ENCODE peak calls at places on chromosome 5, in eight cellular contexts. One of them, this sample, is unnamed. For H3K27me3, the result is how much of the 10 kb centered on the place peaks cover.

GRCh38 chr5:172616730-172617129 is 24.3 kb upstream of the NEURL1B start:
- DNase-seq in CD4-positive, alpha-beta memory T cell: no peak
- DNase-seq in tibial nerve: no peak
- DNase-seq in brain microvascular endothelial cell: peak
- DNase-seq in BJ: no peak
- DNase-seq in CD8-positive, alpha-beta memory T cell: no peak
- DNase-seq in endothelial cell of umbilical vein: no peak
- DNase-seq in heart right ventricle: peak
- DNase-seq in this sample: no peak

GRCh38 chr5:75412111-75412990 is 75.3 kb downstream of the HMGCR start:
- DNase-seq in CD4-positive, alpha-beta memory T cell: no peak
- DNase-seq in tibial nerve: no peak
- DNase-seq in brain microvascular endothelial cell: no peak
- DNase-seq in BJ: no peak
- DNase-seq in CD8-positive, alpha-beta memory T cell: no peak
- DNase-seq in endothelial cell of umbilical vein: peak
- DNase-seq in heart right ventricle: no peak
- DNase-seq in this sample: peak

GRCh38 chr5:171595801-171596231 is 176.4 kb downstream of the FGF18 start:
- DNase-seq in CD4-positive, alpha-beta memory T cell: no peak
- DNase-seq in tibial nerve: no peak
- DNase-seq in brain microvascular endothelial cell: peak
- DNase-seq in BJ: peak
- DNase-seq in CD8-positive, alpha-beta memory T cell: no peak
- DNase-seq in endothelial cell of umbilical vein: peak
- DNase-seq in heart right ventricle: no peak
- DNase-seq in this sample: no peak

GRCh38 chr5:68086857-68087256 is 128.7 kb upstream of the PIK3R1 start:
- DNase-seq in CD4-positive, alpha-beta memory T cell: no peak
- DNase-seq in tibial nerve: peak
- DNase-seq in brain microvascular endothelial cell: peak
- DNase-seq in BJ: peak
- DNase-seq in CD8-positive, alpha-beta memory T cell: no peak
- DNase-seq in endothelial cell of umbilical vein: peak
- DNase-seq in heart right ventricle: no peak
- DNase-seq in this sample: no peak

GRCh38 chr5:123874600-123875201 is 362.7 kb downstream of the CSNK1G3 start:
- DNase-seq in CD4-positive, alpha-beta memory T cell: no peak
- DNase-seq in tibial nerve: no peak
- DNase-seq in brain microvascular endothelial cell: peak
- DNase-seq in BJ: no peak
- DNase-seq in CD8-positive, alpha-beta memory T cell: no peak
- DNase-seq in endothelial cell of umbilical vein: peak
- DNase-seq in heart right ventricle: no peak
- DNase-seq in this sample: no peak

GRCh38 chr5:60639544-60639943 is 60.4 kb downstream of the DEPDC1B start:
- DNase-seq in CD4-positive, alpha-beta memory T cell: no peak
- DNase-seq in tibial nerve: no peak
- DNase-seq in brain microvascular endothelial cell: no peak
- DNase-seq in BJ: no peak
- DNase-seq in CD8-positive, alpha-beta memory T cell: no peak
- DNase-seq in endothelial cell of umbilical vein: no peak
- DNase-seq in heart right ventricle: no peak
- DNase-seq in this sample: no peak

GRCh38 chr5:44708611-44709010 is 100.1 kb upstream of the MRPS30 start:
- DNase-seq in CD4-positive, alpha-beta memory T cell: no peak
- DNase-seq in tibial nerve: no peak
- DNase-seq in brain microvascular endothelial cell: no peak
- DNase-seq in BJ: no peak
- DNase-seq in CD8-positive, alpha-beta memory T cell: no peak
- DNase-seq in endothelial cell of umbilical vein: no peak
- DNase-seq in heart right ventricle: no peak
- DNase-seq in this sample: no peak

GRCh38 chr5:34867660-34868059 is 28.7 kb downstream of the TTC23L start:
- DNase-seq in CD4-positive, alpha-beta memory T cell: no peak
- DNase-seq in tibial nerve: no peak
- DNase-seq in brain microvascular endothelial cell: no peak
- DNase-seq in BJ: no peak
- DNase-seq in CD8-positive, alpha-beta memory T cell: no peak
- DNase-seq in endothelial cell of umbilical vein: no peak
- DNase-seq in heart right ventricle: no peak
- DNase-seq in this sample: no peak

GRCh38 chr5:40410939-40411635 is 268.6 kb upstream of the PTGER4 start:
- DNase-seq in CD4-positive, alpha-beta memory T cell: no peak
- DNase-seq in tibial nerve: no peak
- DNase-seq in brain microvascular endothelial cell: peak
- DNase-seq in BJ: no peak
- DNase-seq in CD8-positive, alpha-beta memory T cell: no peak
- DNase-seq in endothelial cell of umbilical vein: no peak
- DNase-seq in heart right ventricle: no peak
- DNase-seq in this sample: no peak

GRCh38 chr5:89421035-89421434 is 538.1 kb upstream of the MEF2C start:
- DNase-seq in CD4-positive, alpha-beta memory T cell: no peak
- DNase-seq in tibial nerve: no peak
- DNase-seq in brain microvascular endothelial cell: no peak
- DNase-seq in BJ: no peak
- DNase-seq in CD8-positive, alpha-beta memory T cell: no peak
- DNase-seq in endothelial cell of umbilical vein: peak
- DNase-seq in heart right ventricle: no peak
- DNase-seq in this sample: peak

DNA sequence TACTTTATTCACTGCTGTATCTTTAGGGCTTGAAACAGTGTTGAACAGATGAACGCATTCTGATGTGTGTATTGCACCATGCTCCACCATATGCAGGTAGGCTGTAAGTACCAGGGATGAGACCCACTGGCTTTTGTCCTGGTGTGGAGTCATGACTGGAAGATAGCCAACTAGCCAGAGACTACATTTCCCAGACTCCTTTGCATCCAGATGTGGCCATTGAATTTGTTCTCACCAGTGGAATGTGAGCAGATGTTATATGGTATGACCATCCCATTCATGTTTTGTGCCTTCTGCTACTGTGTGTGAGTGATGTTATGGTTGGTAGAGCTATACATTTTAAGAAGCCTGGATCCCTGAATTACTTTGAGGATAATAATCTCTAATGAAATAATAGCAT is 7.4 kb upstream of the FBXL7 start:
- DNase-seq in CD4-positive, alpha-beta memory T cell: no peak
- DNase-seq in tibial nerve: no peak
- DNase-seq in brain microvascular endothelial cell: no peak
- DNase-seq in BJ: no peak
- DNase-seq in CD8-positive, alpha-beta memory T cell: no peak
- DNase-seq in endothelial cell of umbilical vein: no peak
- DNase-seq in heart right ventricle: no peak
- DNase-seq in this sample: no peak
- H3K27me3 ChIP-seq in CD4-positive, alpha-beta memory T cell: under half
- H3K27me3 ChIP-seq in tibial nerve: under half
- H3K27me3 ChIP-seq in brain microvascular endothelial cell: under half
- H3K27me3 ChIP-seq in BJ: under half
- H3K27me3 ChIP-seq in CD8-positive, alpha-beta memory T cell: under half
- H3K27me3 ChIP-seq in endothelial cell of umbilical vein: under half
- H3K27me3 ChIP-seq in heart right ventricle: under half
- H3K27me3 ChIP-seq in this sample: under half

GRCh38 chr5:181173420-181174342 is 26.3 kb downstream of the OR2V2 start:
- DNase-seq in CD4-positive, alpha-beta memory T cell: peak
- DNase-seq in tibial nerve: no peak
- DNase-seq in brain microvascular endothelial cell: peak
- DNase-seq in BJ: no peak
- DNase-seq in CD8-positive, alpha-beta memory T cell: peak
- DNase-seq in endothelial cell of umbilical vein: peak
- DNase-seq in heart right ventricle: no peak
- DNase-seq in this sample: no peak
- H3K27me3 ChIP-seq in CD4-positive, alpha-beta memory T cell: under half
- H3K27me3 ChIP-seq in tibial nerve: half or more
- H3K27me3 ChIP-seq in brain microvascular endothelial cell: under half
- H3K27me3 ChIP-seq in BJ: under half
- H3K27me3 ChIP-seq in CD8-positive, alpha-beta memory T cell: under half
- H3K27me3 ChIP-seq in endothelial cell of umbilical vein: under half
- H3K27me3 ChIP-seq in heart right ventricle: half or more
- H3K27me3 ChIP-seq in this sample: under half

GRCh38 chr5:156420665-156421064 is 93.7 kb downstream of the SGCD start:
- DNase-seq in CD4-positive, alpha-beta memory T cell: no peak
- DNase-seq in tibial nerve: no peak
- DNase-seq in brain microvascular endothelial cell: no peak
- DNase-seq in BJ: no peak
- DNase-seq in CD8-positive, alpha-beta memory T cell: no peak
- DNase-seq in endothelial cell of umbilical vein: no peak
- DNase-seq in heart right ventricle: no peak
- DNase-seq in this sample: no peak
- H3K27me3 ChIP-seq in CD4-positive, alpha-beta memory T cell: under half
- H3K27me3 ChIP-seq in tibial nerve: under half
- H3K27me3 ChIP-seq in brain microvascular endothelial cell: under half
- H3K27me3 ChIP-seq in BJ: under half
- H3K27me3 ChIP-seq in CD8-positive, alpha-beta memory T cell: under half
- H3K27me3 ChIP-seq in endothelial cell of umbilical vein: under half
- H3K27me3 ChIP-seq in heart right ventricle: under half
- H3K27me3 ChIP-seq in this sample: under half

DNA sequence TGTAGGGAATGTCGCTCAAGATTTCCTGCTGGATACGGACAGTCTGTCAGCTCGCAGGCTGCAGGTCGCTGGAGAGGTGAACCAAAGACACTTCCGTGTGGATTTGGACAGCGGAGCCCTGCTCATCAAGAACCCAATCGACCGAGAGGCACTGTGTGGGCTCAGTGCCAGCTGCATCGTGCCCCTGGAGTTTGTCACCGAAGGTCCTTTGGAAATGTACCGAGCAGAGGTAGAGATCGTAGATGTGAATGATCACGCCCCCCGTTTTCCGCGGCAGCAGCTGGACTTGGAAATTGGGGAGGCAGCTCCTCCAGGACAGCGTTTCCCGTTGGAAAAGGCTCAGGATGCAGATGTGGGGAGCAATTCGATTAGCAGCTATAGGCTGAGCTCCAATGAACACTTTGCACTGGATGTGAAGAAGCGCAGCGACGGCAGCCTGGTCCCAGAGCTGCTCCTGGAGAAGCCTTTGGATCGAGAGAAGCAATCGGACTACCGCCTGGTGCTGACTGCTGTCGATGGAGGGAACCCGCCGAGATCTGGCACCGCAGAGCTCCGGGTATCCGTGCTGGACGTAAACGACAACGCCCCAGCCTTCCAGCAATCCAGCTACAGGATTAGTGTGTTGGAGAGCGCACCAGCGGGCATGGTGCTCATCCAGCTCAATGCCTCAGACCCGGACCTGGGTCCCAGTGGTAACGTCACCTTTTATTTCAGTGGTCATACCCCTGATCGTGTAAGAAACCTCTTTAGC is 650 bp downstream of the PCDHGC4 start:
- DNase-seq in CD4-positive, alpha-beta memory T cell: no peak
- DNase-seq in tibial nerve: no peak
- DNase-seq in brain microvascular endothelial cell: no peak
- DNase-seq in BJ: no peak
- DNase-seq in CD8-positive, alpha-beta memory T cell: no peak
- DNase-seq in endothelial cell of umbilical vein: no peak
- DNase-seq in heart right ventricle: no peak
- DNase-seq in this sample: no peak
- H3K27me3 ChIP-seq in CD4-positive, alpha-beta memory T cell: under half
- H3K27me3 ChIP-seq in tibial nerve: under half
- H3K27me3 ChIP-seq in brain microvascular endothelial cell: under half
- H3K27me3 ChIP-seq in BJ: under half
- H3K27me3 ChIP-seq in CD8-positive, alpha-beta memory T cell: under half
- H3K27me3 ChIP-seq in endothelial cell of umbilical vein: under half
- H3K27me3 ChIP-seq in heart right ventricle: under half
- H3K27me3 ChIP-seq in this sample: under half

DNA sequence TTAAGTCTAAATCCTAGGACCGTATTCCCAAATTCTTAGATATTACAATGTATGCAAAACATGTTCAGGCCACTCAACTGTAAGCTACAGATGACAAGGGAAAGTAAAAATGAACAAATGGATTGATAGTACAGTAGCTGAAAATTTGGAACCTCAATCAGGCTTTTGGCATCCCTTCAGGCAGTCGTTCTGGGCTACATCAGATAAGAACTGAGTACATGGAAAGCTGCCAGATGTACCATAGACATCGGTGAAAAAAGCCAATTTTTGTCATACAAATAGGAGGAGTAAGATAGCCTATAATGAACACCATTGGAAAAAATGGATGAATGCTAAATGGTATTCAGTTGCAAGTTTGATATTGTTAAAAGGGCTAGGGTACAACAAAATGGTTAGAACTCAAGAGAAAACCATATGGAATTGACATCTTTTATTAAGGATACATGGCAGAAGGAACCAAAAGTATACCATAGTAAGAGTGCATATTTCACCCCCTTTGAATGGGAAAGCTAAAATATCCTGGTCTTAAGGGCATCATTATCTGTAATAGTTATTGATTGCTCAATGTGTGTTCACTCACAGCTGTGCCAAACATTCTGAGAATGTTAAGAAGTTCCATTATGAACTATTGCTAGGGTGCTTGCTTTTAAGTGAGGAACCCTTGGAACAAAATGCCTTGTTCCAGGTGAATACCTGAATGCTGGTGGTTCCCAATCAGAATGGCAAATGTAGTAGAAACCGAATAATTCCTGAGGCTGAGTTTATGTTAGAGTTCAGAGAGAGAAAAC is 86.4 kb downstream of the NR3C1 start:
- DNase-seq in CD4-positive, alpha-beta memory T cell: no peak
- DNase-seq in tibial nerve: no peak
- DNase-seq in brain microvascular endothelial cell: peak
- DNase-seq in BJ: no peak
- DNase-seq in CD8-positive, alpha-beta memory T cell: no peak
- DNase-seq in endothelial cell of umbilical vein: peak
- DNase-seq in heart right ventricle: no peak
- DNase-seq in this sample: no peak
- H3K27me3 ChIP-seq in CD4-positive, alpha-beta memory T cell: under half
- H3K27me3 ChIP-seq in tibial nerve: under half
- H3K27me3 ChIP-seq in brain microvascular endothelial cell: under half
- H3K27me3 ChIP-seq in BJ: under half
- H3K27me3 ChIP-seq in CD8-positive, alpha-beta memory T cell: under half
- H3K27me3 ChIP-seq in endothelial cell of umbilical vein: under half
- H3K27me3 ChIP-seq in heart right ventricle: under half
- H3K27me3 ChIP-seq in this sample: under half

GRCh38 chr5:135112008-135112670 is 78.1 kb upstream of the PITX1 start:
- DNase-seq in CD4-positive, alpha-beta memory T cell: no peak
- DNase-seq in tibial nerve: no peak
- DNase-seq in brain microvascular endothelial cell: no peak
- DNase-seq in BJ: no peak
- DNase-seq in CD8-positive, alpha-beta memory T cell: no peak
- DNase-seq in endothelial cell of umbilical vein: no peak
- DNase-seq in heart right ventricle: no peak
- DNase-seq in this sample: no peak
- H3K27me3 ChIP-seq in CD4-positive, alpha-beta memory T cell: under half
- H3K27me3 ChIP-seq in tibial nerve: under half
- H3K27me3 ChIP-seq in brain microvascular endothelial cell: under half
- H3K27me3 ChIP-seq in BJ: under half
- H3K27me3 ChIP-seq in CD8-positive, alpha-beta memory T cell: under half
- H3K27me3 ChIP-seq in endothelial cell of umbilical vein: under half
- H3K27me3 ChIP-seq in heart right ventricle: under half
- H3K27me3 ChIP-seq in this sample: under half